ENCODE peak calls at places on chromosomes 13 and 19, in five cellular contexts. Y is progenitor cell of endocrine pancreas, W is NCI-H82, M is MV-4-11, V is RCC 7860. P is an unnamed sample.

GRCh38 chr19:31140717-31141116 is 208.5 kb downstream of the TSHZ3 start:
- DNase-seq in Y (no peak), V (peak), W (no peak), M (no peak), P (no peak)

GRCh38 chr19:17260842-17261325 is 3.7 kb downstream of the USHBP1 start:
- DNase-seq in M (peak), V (peak), Y (peak), W (peak), P (peak)

GRCh38 chr13:51739403-51740112 is 64.4 kb downstream of the DHRS12 start:
- DNase-seq in V (no peak), M (no peak), W (no peak), Y (no peak), P (no peak)

GRCh38 chr13:110285991-110286923 is 20.7 kb downstream of the COL4A1 start:
- DNase-seq in W (no peak), M (no peak), V (no peak), Y (no peak), P (no peak)

GRCh38 chr13:94416454-94417080 is 62.9 kb downstream of the DCT start:
- DNase-seq in Y (peak), M (peak), W (peak), V (peak), P (peak)

GRCh38 chr13:102400619-102401125 is 1.2 kb downstream of the FGF14 start:
- DNase-seq in Y (no peak), M (no peak), W (peak), V (no peak), P (peak)

GRCh38 chr13:98681017-98681416 is 71.5 kb downstream of the SLC15A1 start:
- DNase-seq in M (no peak), Y (no peak), V (no peak), W (no peak), P (no peak)

GRCh38 chr19:38663957-38664502 is 16.6 kb downstream of the ACTN4 start:
- DNase-seq in Y (no peak), W (no peak), V (no peak), M (no peak), P (no peak)

GRCh38 chr13:51688937-51689336 is 104.7 kb downstream of the WDFY2 start:
- DNase-seq in Y (no peak), V (no peak), M (no peak), W (no peak), P (no peak)

GRCh38 chr19:6210721-6211600 is 68.8 kb downstream of the MLLT1 start:
- DNase-seq in V (no peak), W (no peak), M (no peak), Y (no peak), P (no peak)

GRCh38 chr19:37986048-37986750 is 79.2 kb downstream of the SIPA1L3 start:
- DNase-seq in W (no peak), M (no peak), V (no peak), Y (no peak), P (no peak)

GRCh38 chr13:30615851-30616311 is 1.8 kb upstream of the USPL1 start:
- DNase-seq in V (no peak), Y (no peak), W (peak), M (no peak), P (no peak)

GRCh38 chr13:48594080-48594815 is 59.5 kb upstream of the CYSLTR2 start:
- DNase-seq in V (no peak), M (no peak), Y (no peak), W (peak), P (no peak)

GRCh38 chr13:94139393-94139995 is 340.0 kb downstream of the DCT start:
- DNase-seq in M (no peak), W (no peak), V (no peak), Y (no peak), P (no peak)

GRCh38 chr13:25217023-25217909 is 45.2 kb upstream of the AMER2 start:
- DNase-seq in M (no peak), W (peak), Y (no peak), V (peak), P (no peak)

GRCh38 chr19:16293133-16294085 is 31.2 kb upstream of the KLF2 start:
- DNase-seq in V (peak), M (peak), Y (no peak), W (no peak), P (no peak)

GRCh38 chr19:40586611-40587010 is 9.9 kb downstream of the SHKBP1 start:
- DNase-seq in V (no peak), W (no peak), Y (no peak), M (no peak), P (no peak)

GRCh38 chr13:111184685-111185401 is 69.7 kb downstream of the ARHGEF7 start:
- DNase-seq in M (no peak), V (no peak), Y (no peak), W (no peak), P (no peak)